ENCODE peak calls at places on chromosomes 12 and 14, in five cellular contexts. One of them, this sample, is unnamed.

GRCh38 chr12:64083285-64084210 is 138.5 kb downstream of the KICS2 start:
- DNase-seq in ovary: peak
- DNase-seq in endodermal cell: no peak
- DNase-seq in RPMI7951: peak
- DNase-seq in KBM-7: no peak
- DNase-seq in this sample: no peak

GRCh38 chr14:66105819-66106218 is 380.4 kb upstream of the CCDC196 start:
- DNase-seq in KBM-7: no peak
- DNase-seq in RPMI7951: peak
- DNase-seq in endodermal cell: no peak
- DNase-seq in ovary: no peak
- DNase-seq in this sample: no peak

GRCh38 chr12:46266382-46266791 is 2.5 kb downstream of the SLC38A1 start:
- DNase-seq in ovary: no peak
- DNase-seq in endodermal cell: no peak
- DNase-seq in RPMI7951: no peak
- DNase-seq in KBM-7: peak
- DNase-seq in this sample: peak

GRCh38 chr12:44703311-44703910 is 172.7 kb downstream of the NELL2 start:
- DNase-seq in ovary: no peak
- DNase-seq in endodermal cell: no peak
- DNase-seq in RPMI7951: no peak
- DNase-seq in KBM-7: no peak
- DNase-seq in this sample: no peak

GRCh38 chr14:63478437-63478852 is 64.7 kb downstream of the PPP2R5E start:
- DNase-seq in ovary: no peak
- DNase-seq in KBM-7: no peak
- DNase-seq in RPMI7951: no peak
- DNase-seq in endodermal cell: no peak
- DNase-seq in this sample: no peak

GRCh38 chr12:19689801-19690472 is 250.6 kb downstream of the AEBP2 start:
- DNase-seq in ovary: no peak
- DNase-seq in endodermal cell: no peak
- DNase-seq in RPMI7951: no peak
- DNase-seq in KBM-7: no peak
- DNase-seq in this sample: no peak

GRCh38 chr14:75495882-75496281 is 26.4 kb upstream of the BATF start:
- DNase-seq in endodermal cell: no peak
- DNase-seq in KBM-7: peak
- DNase-seq in ovary: no peak
- DNase-seq in RPMI7951: no peak
- DNase-seq in this sample: no peak

GRCh38 chr12:2402180-2402579 is 349.4 kb downstream of the CACNA1C start:
- DNase-seq in ovary: no peak
- DNase-seq in endodermal cell: no peak
- DNase-seq in KBM-7: no peak
- DNase-seq in RPMI7951: no peak
- DNase-seq in this sample: no peak

GRCh38 chr12:11227373-11227772 is 40.6 kb upstream of the TAS2R42 start:
- DNase-seq in KBM-7: no peak
- DNase-seq in endodermal cell: no peak
- DNase-seq in ovary: no peak
- DNase-seq in RPMI7951: no peak
- DNase-seq in this sample: no peak

GRCh38 chr12:46219892-46220655 is 48.8 kb downstream of the SLC38A1 start:
- DNase-seq in KBM-7: peak
- DNase-seq in endodermal cell: no peak
- DNase-seq in RPMI7951: peak
- DNase-seq in ovary: no peak
- DNase-seq in this sample: no peak

GRCh38 chr14:57884175-57884574 is 18.3 kb upstream of the SLC35F4 start:
- DNase-seq in RPMI7951: peak
- DNase-seq in endodermal cell: no peak
- DNase-seq in KBM-7: no peak
- DNase-seq in ovary: no peak
- DNase-seq in this sample: no peak

GRCh38 chr14:78157855-78158436 is 12.2 kb upstream of the NRXN3 start:
- DNase-seq in RPMI7951: peak
- DNase-seq in ovary: no peak
- DNase-seq in KBM-7: peak
- DNase-seq in endodermal cell: peak
- DNase-seq in this sample: peak

GRCh38 chr12:91538418-91538817 is 355.8 kb upstream of the DCN start:
- DNase-seq in endodermal cell: no peak
- DNase-seq in ovary: no peak
- DNase-seq in RPMI7951: no peak
- DNase-seq in KBM-7: no peak
- DNase-seq in this sample: no peak

GRCh38 chr12:87469295-87469694 is 559.9 kb downstream of the C12orf50 start:
- DNase-seq in KBM-7: no peak
- DNase-seq in ovary: no peak
- DNase-seq in endodermal cell: no peak
- DNase-seq in RPMI7951: no peak
- DNase-seq in this sample: no peak

GRCh38 chr12:48640854-48641253 is 41.2 kb downstream of the KANSL2 start:
- DNase-seq in endodermal cell: no peak
- DNase-seq in RPMI7951: no peak
- DNase-seq in ovary: no peak
- DNase-seq in KBM-7: no peak
- DNase-seq in this sample: no peak

GRCh38 chr12:14774944-14775651 is 28.2 kb downstream of the WBP11 start:
- DNase-seq in KBM-7: peak
- DNase-seq in RPMI7951: peak
- DNase-seq in ovary: peak
- DNase-seq in endodermal cell: no peak
- DNase-seq in this sample: no peak

GRCh38 chr12:27260746-27261145 is 16.7 kb downstream of the STK38L start:
- DNase-seq in endodermal cell: no peak
- DNase-seq in KBM-7: no peak
- DNase-seq in ovary: no peak
- DNase-seq in RPMI7951: peak
- DNase-seq in this sample: no peak

GRCh38 chr14:24806061-24806678 is 172.2 kb upstream of the GZMB start:
- DNase-seq in ovary: peak
- DNase-seq in endodermal cell: peak
- DNase-seq in KBM-7: peak
- DNase-seq in RPMI7951: peak
- DNase-seq in this sample: peak

GRCh38 chr12:42912367-42912766 is 322.8 kb upstream of the PRICKLE1 start:
- DNase-seq in endodermal cell: no peak
- DNase-seq in KBM-7: no peak
- DNase-seq in ovary: no peak
- DNase-seq in RPMI7951: no peak
- DNase-seq in this sample: no peak

GRCh38 chr12:10807186-10807585 is at the start of gene TAS2R8:
- DNase-seq in ovary: no peak
- DNase-seq in RPMI7951: no peak
- DNase-seq in KBM-7: no peak
- DNase-seq in endodermal cell: no peak
- DNase-seq in this sample: no peak

GRCh38 chr12:17992002-17992656 is 97.9 kb downstream of the RERGL start:
- DNase-seq in ovary: no peak
- DNase-seq in RPMI7951: peak
- DNase-seq in endodermal cell: peak
- DNase-seq in KBM-7: peak
- DNase-seq in this sample: peak